ENCODE peak calls at places on chromosomes 13 and 19, in eight cellular contexts. Y is neural crest cell; C is substantia nigra; X is upper lobe of right lung; Z is mucosa of gallbladder; Q is astrocyte; V is AG04450; R is stimulated activated CD8-positive, alpha-beta memory T cell treated with anti-CD3 and anti-CD28 coated beads, Interleukin-15, amount 100 ng/mL, for 48 hours. L is an unnamed sample.

GRCh38 chr19:10001899-10002298 is 8.4 kb downstream of the COL5A3 start:
- DNase-seq in Y (peak), C (no peak), X (no peak), Z (peak), Q (no peak), V (no peak), R (no peak), L (no peak)

GRCh38 chr19:13032837-13033236 is 37.6 kb downstream of the NFIX start:
- DNase-seq in Y (no peak), C (no peak), X (no peak), Z (no peak), Q (no peak), V (no peak), R (no peak), L (no peak)

GRCh38 chr19:879711-880438 is 13.1 kb downstream of the MED16 start:
- DNase-seq in Y (no peak), C (no peak), X (peak), Z (no peak), Q (no peak), V (no peak), R (no peak), L (no peak)

GRCh38 chr13:52751196-52751595 is 11.6 kb upstream of the CNMD start:
- DNase-seq in Y (no peak), C (no peak), X (no peak), Z (no peak), Q (no peak), V (no peak), R (no peak), L (no peak)

GRCh38 chr19:7869910-7870511 is 4.2 kb downstream of the PRR36 start:
- DNase-seq in Y (no peak), C (no peak), X (peak), Z (no peak), Q (no peak), V (no peak), R (peak), L (no peak)

GRCh38 chr13:19910336-19911072 is 47.1 kb upstream of the ZMYM5 start:
- DNase-seq in Y (no peak), C (no peak), X (no peak), Z (peak), Q (peak), V (no peak), R (no peak), L (no peak)

GRCh38 chr19:35353635-35354034 is 4.6 kb upstream of the FFAR3 start:
- DNase-seq in Y (no peak), C (no peak), X (peak), Z (no peak), Q (no peak), V (no peak), R (no peak), L (no peak)

GRCh38 chr13:84192125-84192524 is 309.9 kb upstream of the SLITRK1 start:
- DNase-seq in Y (no peak), C (no peak), X (no peak), Z (no peak), Q (peak), V (peak), R (no peak), L (no peak)

GRCh38 chr13:36363464-36363863 is 17.3 kb upstream of the SPART start:
- DNase-seq in Y (no peak), C (no peak), X (no peak), Z (no peak), Q (no peak), V (no peak), R (no peak), L (no peak)

GRCh38 chr13:18962168-18962734 is 219.4 kb downstream of the TUBA3C start:
- DNase-seq in Y (no peak), C (no peak), X (no peak), Z (no peak), Q (no peak), V (no peak), R (no peak), L (no peak)

GRCh38 chr19:558770-559439 is 13.5 kb upstream of the BSG start:
- DNase-seq in Y (no peak), C (peak), X (peak), Z (no peak), Q (no peak), V (no peak), R (no peak), L (no peak)

GRCh38 chr19:51002101-51002532 is 713 bp upstream of the KLK8 start:
- DNase-seq in Y (no peak), C (no peak), X (no peak), Z (no peak), Q (no peak), V (no peak), R (no peak), L (no peak)

GRCh38 chr13:94620286-94620896 is 18.7 kb downstream of the GPR180 start:
- DNase-seq in Y (peak), C (no peak), X (no peak), Z (no peak), Q (no peak), V (no peak), R (no peak), L (no peak)

GRCh38 chr19:4014541-4015491 is 7.3 kb downstream of the PIAS4 start:
- DNase-seq in Y (no peak), C (no peak), X (peak), Z (no peak), Q (no peak), V (no peak), R (peak), L (no peak)

GRCh38 chr13:20258963-20259288 is 26.8 kb upstream of the GJB6 start:
- DNase-seq in Y (no peak), C (no peak), X (no peak), Z (no peak), Q (no peak), V (no peak), R (no peak), L (no peak)

GRCh38 chr13:90719452-90719851 is 628.0 kb upstream of the MIR17HG start:
- DNase-seq in Y (no peak), C (no peak), X (no peak), Z (no peak), Q (no peak), V (no peak), R (no peak), L (no peak)

GRCh38 chr19:19514215-19514633 is 1.1 kb downstream of the TSSK6 start:
- DNase-seq in Y (no peak), C (peak), X (peak), Z (peak), Q (peak), V (no peak), R (no peak), L (peak)

L was measured in right atrium auricular region.